ENCODE peak calls at places on chromosomes 3 and 15, in nine cellular contexts. D, A, O, E, G, Z, L, Q and S are unnamed samples.

GRCh38 chr15:23690450-23690852 is 3.3 kb upstream of the NDN start:
- DNase-seq in L (no peak), O (peak; percentile 49), E (no peak), G (peak; percentile 91), D (no peak), Q (peak; percentile 8), Z (no peak), A (no peak), S (peak; percentile 76)

GRCh38 chr3:14492948-14493881 is 46.9 kb downstream of the GRIP2 start:
- DNase-seq in G (no peak), E (no peak), D (no peak), Z (no peak), Q (no peak), O (no peak), L (no peak), A (no peak), S (no peak)

GRCh38 chr3:42120866-42121265 is 29.7 kb downstream of the TRAK1 start:
- DNase-seq in O (no peak), D (no peak), L (no peak), Q (no peak), Z (no peak), A (peak; percentile 82), E (no peak), G (no peak), S (no peak)

GRCh38 chr15:28113426-28114113 is 14.5 kb upstream of the OCA2 start:
- DNase-seq in O (no peak), Z (no peak), E (no peak), L (no peak), Q (no peak), D (no peak), G (no peak), A (no peak), S (no peak)

GRCh38 chr3:161400650-161401049 is 29.3 kb upstream of the SPTSSB start:
- DNase-seq in O (no peak), Q (no peak), A (no peak), D (no peak), L (no peak), E (no peak), G (no peak), Z (no peak), S (no peak)

GRCh38 chr3:56812749-56813655 is 11.3 kb upstream of the ARHGEF3 start:
- DNase-seq in D (peak; percentile 40), Q (no peak), Z (no peak), E (no peak), O (no peak), G (peak; percentile 45), L (no peak), A (peak; percentile 65), S (no peak)

GRCh38 chr3:97979610-97980009 is 7.4 kb upstream of the RIOX2 start:
- DNase-seq in G (no peak), D (no peak), A (no peak), Q (no peak), Z (no peak), O (no peak), L (no peak), E (no peak), S (no peak)

GRCh38 chr3:188303286-188303799 is 149.4 kb downstream of the LPP start:
- DNase-seq in A (no peak), D (no peak), Q (no peak), Z (no peak), E (no peak), L (no peak), G (no peak), O (no peak), S (no peak)

GRCh38 chr3:104553121-104553520 is 813.6 kb upstream of the ALCAM start:
- DNase-seq in G (no peak), A (no peak), O (no peak), Q (no peak), D (no peak), L (no peak), Z (no peak), E (no peak), S (no peak)

GRCh38 chr3:67635257-67635656 is 19.2 kb downstream of the SUCLG2 start:
- DNase-seq in Z (peak; percentile 7), G (no peak), A (peak; percentile 68), Q (peak; percentile 53), E (no peak), L (no peak), D (peak; percentile 90), O (peak; percentile 71), S (no peak)

GRCh38 chr15:31265090-31265870 is 61.4 kb upstream of the KLF13 start:
- DNase-seq in O (no peak), A (no peak), G (peak; percentile 46), E (no peak), D (no peak), L (no peak), Z (no peak), Q (no peak), S (peak; percentile 53)

GRCh38 chr3:67647390-67647878 is 7.0 kb downstream of the SUCLG2 start:
- DNase-seq in D (peak; percentile 99), Z (peak; percentile 77), Q (peak; percentile 92), A (peak; percentile 90), G (peak; percentile 86), L (peak; percentile 98), O (peak; percentile 91), E (no peak), S (no peak)

GRCh38 chr15:38076806-38077205 is 142.4 kb downstream of the TMCO5A start:
- DNase-seq in A (no peak), O (no peak), Z (no peak), E (peak; percentile 26), L (no peak), D (no peak), G (no peak), Q (no peak), S (no peak)

GRCh38 chr3:185070491-185071335 is 82.1 kb downstream of the C3orf70 start:
- DNase-seq in Z (peak; percentile 11), Q (no peak), E (no peak), G (peak; percentile 49), O (no peak), D (peak; percentile 38), L (no peak), A (peak; percentile 21), S (no peak)

GRCh38 chr3:85821130-85821756 is 862.5 kb downstream of the CADM2 start:
- DNase-seq in G (peak; percentile 68), L (peak; percentile 9), D (peak; percentile 4), Z (peak; percentile 1), E (peak; percentile 7), O (no peak), A (peak; percentile 14), Q (no peak), S (no peak)
- TF ChIP-seq CTCF in G (peak; percentile 63), L (peak; percentile 80), D (peak; percentile 82), Z (peak; percentile 48), E (peak; percentile 40), O (peak; percentile 29), A (peak; percentile 76), Q (no peak), S (peak; percentile 77)

GRCh38 chr3:100400424-100400781 is 486 bp downstream of the TOMM70 start:
- DNase-seq in D (no peak), O (no peak), Q (no peak), E (peak; percentile 16), A (peak; percentile 26), L (no peak), G (peak; percentile 42), Z (no peak), S (peak; percentile 72)

GRCh38 chr3:100395674-100396073 is 5.2 kb downstream of the TOMM70 start:
- DNase-seq in D (no peak), Z (no peak), E (no peak), G (peak; percentile 34), Q (no peak), O (no peak), L (no peak), A (no peak), S (no peak)

GRCh38 chr3:100399341-100400071 is 1.4 kb downstream of the TOMM70 start:
- DNase-seq in G (no peak), Q (no peak), O (no peak), Z (no peak), D (no peak), A (no peak), L (no peak), E (no peak), S (no peak)

GRCh38 chr3:100400782-100401673 is at the start of the genes LNP1 and TOMM70:
- DNase-seq in Z (peak; percentile 76), Q (peak; percentile 86), D (peak; percentile 98), G (peak; percentile 98), E (peak; percentile 91), A (peak; percentile 96), O (peak; percentile 89), L (peak; percentile 91), S (peak; percentile 93)

DNA sequence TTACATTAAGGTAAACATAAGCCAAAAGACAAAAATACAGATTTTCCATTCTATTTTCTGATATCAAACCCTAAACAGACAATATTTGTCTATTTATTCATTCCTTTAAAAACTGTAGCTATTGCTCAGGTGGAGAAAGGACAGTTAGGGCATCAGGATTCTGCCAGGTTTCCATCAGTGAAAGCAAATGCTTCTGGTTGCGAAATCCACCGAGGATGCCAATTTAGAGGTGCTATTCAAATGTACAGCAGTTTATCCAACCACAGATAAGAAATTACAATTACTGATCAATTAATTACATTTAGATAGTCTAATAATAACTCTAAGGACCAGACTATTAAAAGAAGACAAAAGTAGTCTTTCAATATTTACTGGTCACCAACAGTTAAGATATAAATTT is 3.9 kb downstream of the TOMM70 start:
- DNase-seq in E (no peak), Q (no peak), D (no peak), L (no peak), A (no peak), G (no peak), Z (no peak), O (no peak), S (no peak)
- TF ChIP-seq CTCF in E (no peak), Q (no peak), D (no peak), L (no peak), A (no peak), G (no peak), Z (no peak), O (no peak), S (no peak)

GRCh38 chr3:196740476-196741400 is 1.1 kb downstream of the PAK2 start:
- DNase-seq in Z (no peak), L (no peak), A (peak; percentile 48), G (peak; percentile 45), Q (no peak), O (no peak), E (no peak), D (peak; percentile 42), S (no peak)

GRCh38 chr3:196736670-196737374 is 2.8 kb upstream of the PAK2 start:
- DNase-seq in Z (no peak), Q (no peak), G (no peak), E (no peak), O (no peak), D (no peak), A (no peak), L (no peak), S (no peak)

GRCh38 chr3:196737655-196738054 is 2.0 kb upstream of the PAK2 start:
- DNase-seq in Q (no peak), A (no peak), O (no peak), E (no peak), D (no peak), L (no peak), G (no peak), Z (no peak), S (no peak)

GRCh38 chr3:196741401-196741761 is 1.7 kb downstream of the PAK2 start:
- DNase-seq in E (no peak), O (no peak), L (no peak), D (no peak), Q (no peak), Z (no peak), G (peak; percentile 25), A (no peak), S (no peak)

GRCh38 chr3:196739671-196740475 is at the start of gene PAK2:
- DNase-seq in O (peak; percentile 54), E (peak; percentile 95), D (peak; percentile 76), Z (peak; percentile 56), Q (no peak), G (peak; percentile 94), A (peak; percentile 88), L (no peak), S (peak; percentile 90)
- TF ChIP-seq CTCF in O (no peak), E (no peak), D (peak; percentile 1), Z (no peak), Q (no peak), G (no peak), A (no peak), L (no peak), S (peak; percentile 30)

GRCh38 chr3:111616417-111617105 is 21.4 kb upstream of the ZBED2 start:
- DNase-seq in Z (no peak), D (peak; percentile 22), Q (no peak), O (no peak), G (peak; percentile 9), A (peak; percentile 65), E (peak; percentile 29), L (no peak), S (no peak)
- TF ChIP-seq CTCF in Z (peak; percentile 27), D (peak; percentile 42), Q (peak; percentile 38), O (no peak), G (no peak), A (peak; percentile 66), E (no peak), L (no peak), S (no peak)